ENCODE peak calls at places on chromosomes 16 and 17, in seven cellular contexts. E, C, I, N, B, M and R are unnamed samples.

GRCh38 chr16:77599793-77600415 is 122.4 kb upstream of the NUDT7 start:
- DNase-seq in N (no peak), E (no peak), B (no peak), M (peak; percentile 11), I (no peak), C (peak; percentile 56), R (no peak)

GRCh38 chr16:593406-593805 is 3.5 kb downstream of the RAB40C start:
- DNase-seq in C (no peak), N (no peak), I (no peak), B (no peak), M (no peak), E (no peak), R (no peak)

GRCh38 chr17:79833744-79834574 is 5.3 kb downstream of the CBX4 start:
- DNase-seq in B (no peak), N (no peak), I (no peak), C (no peak), M (no peak), E (no peak), R (no peak)

GRCh38 chr17:69030145-69030544 is 30.6 kb downstream of the ABCA9 start:
- DNase-seq in I (no peak), E (no peak), M (peak; percentile 4), N (no peak), B (no peak), C (no peak), R (no peak)

GRCh38 chr16:728131-728889 is 1.4 kb downstream of the HAGHL start:
- DNase-seq in N (no peak), C (no peak), B (peak; percentile 34), E (no peak), I (peak; percentile 72), M (peak; percentile 83), R (peak; percentile 41)

GRCh38 chr17:59124665-59125064 is 18.0 kb upstream of the TRIM37 start:
- DNase-seq in E (no peak), I (no peak), N (no peak), M (no peak), B (no peak), C (no peak), R (no peak)

GRCh38 chr16:79826732-79827514 is 226.4 kb upstream of the MAF start:
- DNase-seq in M (no peak), C (no peak), B (no peak), I (no peak), N (no peak), E (no peak), R (no peak)

GRCh38 chr16:69397821-69398521 is 12.2 kb upstream of the TERF2 start:
- DNase-seq in M (peak; percentile 86), E (no peak), N (no peak), I (no peak), B (no peak), C (peak; percentile 57), R (peak; percentile 37)

GRCh38 chr16:27221576-27222498 is 18.5 kb downstream of the KDM8 start:
- DNase-seq in N (no peak), E (no peak), B (no peak), C (no peak), I (no peak), M (peak; percentile 9), R (no peak)

GRCh38 chr17:39937462-39937861 is 9.9 kb downstream of the LRRC3C start:
- DNase-seq in B (no peak), M (no peak), E (no peak), N (no peak), C (no peak), I (no peak), R (no peak)

GRCh38 chr17:3695723-3696411 is at the start of gene P2RX5:
- DNase-seq in C (peak; percentile 42), N (no peak), I (peak; percentile 29), E (no peak), B (peak; percentile 12), M (peak; percentile 22), R (no peak)

GRCh38 chr16:82533161-82533560 is 93.6 kb upstream of the CDH13 start:
- DNase-seq in C (no peak), M (no peak), I (no peak), B (no peak), N (no peak), E (no peak), R (no peak)

GRCh38 chr17:76474894-76475293 is 7.5 kb downstream of the AANAT start:
- DNase-seq in E (no peak), I (no peak), C (no peak), N (no peak), B (no peak), M (no peak), R (no peak)

GRCh38 chr17:35587074-35587961 is at the start of gene AP2B1:
- DNase-seq in B (peak; percentile 93), E (peak; percentile 96), M (peak; percentile 94), N (no peak), C (peak; percentile 95), I (peak; percentile 99), R (peak; percentile 78)

GRCh38 chr17:673200-673681 is 41.4 kb downstream of the VPS53 start:
- DNase-seq in C (no peak), N (no peak), E (no peak), I (no peak), B (no peak), M (no peak), R (no peak)

GRCh38 chr16:50666658-50667496 is 14.2 kb downstream of the SNX20 start:
- DNase-seq in C (no peak), B (peak; percentile 43), N (no peak), M (no peak), E (no peak), I (no peak), R (no peak)

GRCh38 chr17:68489919-68490318 is 22.3 kb upstream of the PRKAR1A start:
- DNase-seq in E (no peak), B (no peak), N (no peak), I (no peak), C (no peak), M (no peak), R (no peak)

GRCh38 chr17:17528696-17529652 is 32.8 kb upstream of the RASD1 start:
- DNase-seq in C (no peak), I (no peak), B (no peak), M (no peak), N (no peak), E (no peak), R (no peak)

GRCh38 chr17:53740312-53740711 is 82.4 kb upstream of the KIF2B start:
- DNase-seq in I (no peak), C (no peak), E (no peak), M (no peak), B (no peak), N (no peak), R (no peak)

GRCh38 chr17:82105882-82106696 is 8.1 kb upstream of the FASN start:
- DNase-seq in E (no peak), M (peak; percentile 75), B (peak; percentile 39), C (peak; percentile 62), I (peak; percentile 42), N (no peak), R (no peak)